ENCODE peak calls at places on chromosomes 16 and 17, in nine cellular contexts. T is OCI-LY7; V is T-helper 1 cell; G is left ventricle myocardium superior; D is thoracic aorta; A is GM13976; M is glutamatergic neuron; Q is central memory CD4-positive, alpha-beta T cell; H is activated T-cell treated with anti-CD3 and anti-CD28 coated beads, Interleukin-2, amount 50 U/mL, for 4 hours. X is an unnamed sample.

GRCh38 chr16:26644912-26645543 is 421.7 kb upstream of the C16orf82 start:
- DNase-seq in T (peak; percentile 57), V (peak; percentile 62), G (no peak), D (no peak), A (no peak), M (no peak), Q (no peak), H (no peak), X (no peak)

GRCh38 chr17:77146882-77147281 is 6.1 kb downstream of the SEC14L1 start:
- DNase-seq in T (peak; percentile 81), V (no peak), G (peak; percentile 55), D (no peak), A (no peak), M (no peak), Q (no peak), H (no peak), X (no peak)

GRCh38 chr17:19933221-19933620 is 44.4 kb downstream of the AKAP10 start:
- DNase-seq in T (no peak), V (no peak), G (no peak), D (no peak), A (no peak), M (no peak), Q (no peak), H (no peak), X (no peak)

GRCh38 chr17:395179-395578 is 42.6 kb upstream of the RPH3AL start:
- DNase-seq in T (no peak), V (no peak), G (no peak), D (no peak), A (no peak), M (no peak), Q (no peak), H (no peak), X (no peak)

GRCh38 chr16:72846594-72846993 is 201.3 kb downstream of the ZFHX3 start:
- DNase-seq in T (no peak), V (no peak), G (no peak), D (no peak), A (no peak), M (no peak), Q (no peak), H (no peak), X (no peak)

GRCh38 chr17:76529643-76530488 is 7.6 kb downstream of the CYGB start:
- DNase-seq in T (peak; percentile 39), V (no peak), G (peak; percentile 94), D (peak; percentile 24), A (no peak), M (peak; percentile 69), Q (no peak), H (no peak), X (peak; percentile 30)

GRCh38 chr16:9499921-9500593 is 408.6 kb downstream of the HAPSTR1 start:
- DNase-seq in T (no peak), V (no peak), G (peak; percentile 36), D (no peak), A (no peak), M (no peak), Q (no peak), H (no peak), X (no peak)

GRCh38 chr17:81519284-81520020 is 6.9 kb upstream of the ACTG1 start:
- DNase-seq in T (peak; percentile 78), V (peak; percentile 51), G (peak; percentile 57), D (no peak), A (peak; percentile 83), M (no peak), Q (peak; percentile 67), H (peak; percentile 71), X (no peak)

GRCh38 chr17:1454541-1454940 is 1.5 kb downstream of the CRK start:
- DNase-seq in T (no peak), V (no peak), G (no peak), D (no peak), A (no peak), M (no peak), Q (no peak), H (no peak), X (no peak)

GRCh38 chr16:12903325-12904040 is 2.1 kb downstream of the SHISA9 start:
- DNase-seq in T (no peak), V (no peak), G (no peak), D (no peak), A (peak; percentile 16), M (peak; percentile 65), Q (no peak), H (no peak), X (no peak)

GRCh38 chr17:66964083-66964771 is at the start of gene CACNG4:
- DNase-seq in T (no peak), V (no peak), G (no peak), D (no peak), A (no peak), M (peak; percentile 75), Q (no peak), H (no peak), X (no peak)

GRCh38 chr16:48317614-48318013 is 67.6 kb downstream of the SIAH1 start:
- DNase-seq in T (no peak), V (peak; percentile 43), G (no peak), D (no peak), A (no peak), M (no peak), Q (no peak), H (no peak), X (no peak)

GRCh38 chr17:82278786-82279379 is 5.4 kb upstream of the CSNK1D start:
- DNase-seq in T (no peak), V (no peak), G (no peak), D (no peak), A (no peak), M (no peak), Q (no peak), H (no peak), X (no peak)